ENCODE peak calls at places on chromosomes 13 and 19, in ten cellular contexts. R, M, F, J, N, I, Y, W, D and A are unnamed samples.

GRCh38 chr13:34243396-34243795 is 425.4 kb downstream of the RFC3 start:
- DNase-seq in R (no peak), M (no peak), F (no peak), J (no peak), N (no peak), I (no peak), Y (no peak), W (no peak), D (no peak), A (no peak)

GRCh38 chr13:51999525-51999924 is 11.7 kb downstream of the ATP7B start:
- DNase-seq in R (no peak), M (no peak), F (no peak), J (no peak), N (no peak), I (no peak), Y (no peak), W (no peak), D (no peak), A (peak)

GRCh38 chr19:4829001-4829712 is 2.4 kb downstream of the TICAM1 start:
- DNase-seq in R (no peak), M (no peak), F (no peak), J (no peak), N (peak), I (no peak), Y (no peak), W (no peak), D (no peak), A (no peak)

GRCh38 chr19:30420881-30421280 is 48.7 kb downstream of the ZNF536 start:
- DNase-seq in R (no peak), M (no peak), F (no peak), J (no peak), N (no peak), I (no peak), Y (no peak), W (no peak), D (peak), A (no peak)

GRCh38 chr19:2703077-2703437 is 563 bp upstream of the GNG7 start:
- DNase-seq in R (no peak), M (no peak), F (no peak), J (no peak), N (no peak), I (no peak), Y (no peak), W (no peak), D (no peak), A (no peak)

GRCh38 chr13:65275838-65276630 is 1954.1 kb downstream of the PCDH9 start:
- DNase-seq in R (no peak), M (no peak), F (no peak), J (peak), N (no peak), I (no peak), Y (no peak), W (no peak), D (no peak), A (no peak)

GRCh38 chr13:22812793-22813192 is 368.0 kb upstream of the SGCG start:
- DNase-seq in R (no peak), M (no peak), F (peak), J (peak), N (no peak), I (peak), Y (peak), W (no peak), D (no peak), A (peak)

GRCh38 chr19:17243340-17243853 is 2.3 kb downstream of the NR2F6 start:
- DNase-seq in R (no peak), M (no peak), F (peak), J (no peak), N (no peak), I (no peak), Y (no peak), W (no peak), D (no peak), A (no peak)

GRCh38 chr13:44746690-44747089 is 170.6 kb upstream of the TSC22D1 start:
- DNase-seq in R (no peak), M (no peak), F (peak), J (no peak), N (no peak), I (no peak), Y (no peak), W (no peak), D (no peak), A (no peak)

GRCh38 chr13:42041684-42042035 is 6.8 kb upstream of the DGKH start:
- DNase-seq in R (peak), M (no peak), F (peak), J (peak), N (peak), I (peak), Y (peak), W (no peak), D (peak), A (peak)

GRCh38 chr19:30227661-30228112 is 144.5 kb upstream of the ZNF536 start:
- DNase-seq in R (peak), M (no peak), F (peak), J (peak), N (peak), I (peak), Y (peak), W (no peak), D (peak), A (peak)

GRCh38 chr13:28636677-28637317 is 22.1 kb upstream of the POMP start:
- DNase-seq in R (peak), M (no peak), F (peak), J (peak), N (peak), I (peak), Y (peak), W (peak), D (no peak), A (peak)

GRCh38 chr13:48403151-48403631 is 9.7 kb downstream of the LPAR6 start:
- DNase-seq in R (no peak), M (no peak), F (no peak), J (no peak), N (no peak), I (no peak), Y (peak), W (no peak), D (no peak), A (no peak)

GRCh38 chr19:30450101-30450500 is 77.9 kb downstream of the ZNF536 start:
- DNase-seq in R (peak), M (no peak), F (peak), J (no peak), N (no peak), I (no peak), Y (peak), W (peak), D (no peak), A (peak)

GRCh38 chr13:35703061-35703460 is 226.6 kb upstream of the MAB21L1 start:
- DNase-seq in R (no peak), M (no peak), F (no peak), J (no peak), N (no peak), I (no peak), Y (no peak), W (no peak), D (no peak), A (no peak)

GRCh38 chr19:46579286-46579944 is 21.7 kb upstream of the CALM3 start:
- DNase-seq in R (no peak), M (no peak), F (no peak), J (peak), N (peak), I (no peak), Y (no peak), W (no peak), D (peak), A (peak)

GRCh38 chr19:38739440-38740251 is 4.6 kb downstream of the CAPN12 start:
- DNase-seq in R (no peak), M (no peak), F (no peak), J (peak), N (no peak), I (no peak), Y (no peak), W (no peak), D (no peak), A (no peak)

GRCh38 chr13:30216111-30216510 is 91.2 kb downstream of the KATNAL1 start:
- DNase-seq in R (peak), M (no peak), F (no peak), J (no peak), N (no peak), I (no peak), Y (no peak), W (no peak), D (no peak), A (no peak)

GRCh38 chr19:4518345-4519171 is at the start of gene PLIN4:
- DNase-seq in R (peak), M (no peak), F (no peak), J (peak), N (no peak), I (no peak), Y (peak), W (peak), D (no peak), A (peak)

GRCh38 chr13:34738251-34739170 is 203.6 kb upstream of the NBEA start:
- DNase-seq in R (no peak), M (no peak), F (no peak), J (no peak), N (no peak), I (no peak), Y (peak), W (no peak), D (no peak), A (no peak)

GRCh38 chr19:49681830-49682229 is 4.8 kb downstream of the PRMT1 start:
- DNase-seq in R (no peak), M (no peak), F (peak), J (no peak), N (no peak), I (no peak), Y (no peak), W (no peak), D (no peak), A (no peak)

GRCh38 chr13:39822437-39822836 is 167.0 kb downstream of the COG6 start:
- DNase-seq in R (no peak), M (no peak), F (no peak), J (no peak), N (no peak), I (no peak), Y (no peak), W (no peak), D (no peak), A (no peak)

GRCh38 chr13:60335531-60335930 is 61.5 kb upstream of the TDRD3 start:
- DNase-seq in R (no peak), M (no peak), F (no peak), J (peak), N (no peak), I (no peak), Y (peak), W (no peak), D (no peak), A (no peak)

GRCh38 chr13:67977081-67977480 is 746.9 kb upstream of the PCDH9 start:
- DNase-seq in R (no peak), M (no peak), F (no peak), J (no peak), N (no peak), I (no peak), Y (no peak), W (no peak), D (no peak), A (no peak)

GRCh38 chr19:49222011-49222410 is 64.4 kb downstream of the TRPM4 start:
- DNase-seq in R (no peak), M (no peak), F (no peak), J (no peak), N (no peak), I (no peak), Y (no peak), W (no peak), D (no peak), A (no peak)

GRCh38 chr19:49850487-49851342 is at the start of gene PTOV1:
- DNase-seq in R (peak), M (no peak), F (peak), J (peak), N (peak), I (peak), Y (peak), W (peak), D (peak), A (peak)

GRCh38 chr19:50399368-50399745 is 15.2 kb downstream of the POLD1 start:
- DNase-seq in R (no peak), M (no peak), F (no peak), J (no peak), N (no peak), I (no peak), Y (no peak), W (no peak), D (no peak), A (no peak)

GRCh38 chr13:40445557-40445990 is 220.9 kb downstream of the FOXO1 start:
- DNase-seq in R (no peak), M (no peak), F (peak), J (no peak), N (peak), I (peak), Y (peak), W (no peak), D (no peak), A (no peak)

GRCh38 chr13:26707122-26708006 is 53.2 kb downstream of the GPR12 start:
- DNase-seq in R (peak), M (no peak), F (peak), J (peak), N (peak), I (no peak), Y (peak), W (no peak), D (no peak), A (peak)

GRCh38 chr19:32921624-32922023 is 50.1 kb downstream of the CEP89 start:
- DNase-seq in R (no peak), M (no peak), F (no peak), J (no peak), N (no peak), I (no peak), Y (no peak), W (no peak), D (no peak), A (no peak)

GRCh38 chr13:43783820-43784219 is 3.0 kb downstream of the ENOX1 start:
- DNase-seq in R (no peak), M (no peak), F (no peak), J (peak), N (peak), I (no peak), Y (peak), W (no peak), D (no peak), A (no peak)

GRCh38 chr19:2202366-2202765 is 33.8 kb downstream of the PLEKHJ1 start:
- DNase-seq in R (no peak), M (no peak), F (no peak), J (no peak), N (no peak), I (no peak), Y (no peak), W (no peak), D (no peak), A (no peak)

GRCh38 chr13:114102521-114103288 is 29.7 kb downstream of the RASA3 start:
- DNase-seq in R (peak), M (no peak), F (peak), J (no peak), N (no peak), I (peak), Y (no peak), W (no peak), D (peak), A (no peak)

GRCh38 chr13:114101831-114102520 is 30.4 kb downstream of the RASA3 start:
- DNase-seq in R (no peak), M (no peak), F (no peak), J (no peak), N (no peak), I (peak), Y (no peak), W (no peak), D (no peak), A (no peak)

GRCh38 chr13:114099918-114100445 is 32.4 kb downstream of the RASA3 start:
- DNase-seq in R (peak), M (no peak), F (peak), J (peak), N (no peak), I (no peak), Y (peak), W (no peak), D (peak), A (no peak)

GRCh38 chr13:114100446-114101320 is 31.7 kb downstream of the RASA3 start:
- DNase-seq in R (peak), M (no peak), F (peak), J (no peak), N (peak), I (peak), Y (peak), W (no peak), D (peak), A (no peak)

GRCh38 chr13:114101325-114101821 is 31.1 kb downstream of the RASA3 start:
- DNase-seq in R (peak), M (no peak), F (peak), J (no peak), N (no peak), I (peak), Y (no peak), W (no peak), D (peak), A (no peak)
- TF ChIP-seq CTCF in R (no peak), M (no peak), F (no peak), J (no peak), N (no peak), I (no peak), Y (no peak), W (no peak), D (no peak), A (no peak)

DNA sequence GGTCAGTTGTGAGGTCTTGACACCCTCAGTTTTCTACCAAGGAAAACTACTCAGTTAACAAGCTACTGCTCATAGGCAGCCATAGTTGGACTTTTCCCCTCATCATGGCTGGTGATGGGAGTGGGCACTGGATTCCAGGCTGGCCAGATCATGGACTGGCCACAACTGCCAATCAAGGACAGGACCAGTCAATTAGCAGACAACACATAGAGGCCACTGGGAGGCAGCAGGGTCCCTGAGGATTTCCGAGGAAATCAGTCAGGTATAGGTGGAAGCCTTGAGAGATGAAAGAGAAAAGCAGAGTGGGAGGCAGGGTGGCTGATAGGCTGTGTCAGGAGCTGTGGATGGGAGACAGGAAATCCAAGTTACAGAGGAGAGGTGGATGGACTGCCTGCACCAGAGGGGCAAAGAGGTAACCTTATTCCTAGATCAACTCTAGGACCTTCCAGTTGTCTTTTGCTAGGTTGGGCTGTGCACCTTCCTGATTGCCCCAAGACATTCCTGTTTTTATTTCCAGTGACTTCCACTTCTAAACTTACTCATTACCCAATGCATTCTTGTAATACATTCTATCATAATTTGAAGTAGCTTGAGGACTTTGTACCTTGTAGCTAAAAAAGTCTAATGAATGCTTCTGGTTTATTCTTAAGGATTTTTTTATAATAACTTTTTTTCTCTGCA is 361.8 kb downstream of the KCNRG start:
- DNase-seq in R (peak), M (no peak), F (no peak), J (no peak), N (no peak), I (no peak), Y (no peak), W (no peak), D (no peak), A (no peak)
- TF ChIP-seq CTCF in R (no peak), M (no peak), F (no peak), J (no peak), N (no peak), I (no peak), Y (no peak), W (no peak), D (no peak), A (no peak)

GRCh38 chr13:101474419-101474957 is 22.0 kb downstream of the ITGBL1 start:
- DNase-seq in R (peak), M (peak), F (peak), J (peak), N (no peak), I (peak), Y (peak), W (peak), D (no peak), A (no peak)
- TF ChIP-seq CTCF in R (no peak), M (peak), F (peak), J (peak), N (no peak), I (peak), Y (peak), W (peak), D (no peak), A (no peak)

DNA sequence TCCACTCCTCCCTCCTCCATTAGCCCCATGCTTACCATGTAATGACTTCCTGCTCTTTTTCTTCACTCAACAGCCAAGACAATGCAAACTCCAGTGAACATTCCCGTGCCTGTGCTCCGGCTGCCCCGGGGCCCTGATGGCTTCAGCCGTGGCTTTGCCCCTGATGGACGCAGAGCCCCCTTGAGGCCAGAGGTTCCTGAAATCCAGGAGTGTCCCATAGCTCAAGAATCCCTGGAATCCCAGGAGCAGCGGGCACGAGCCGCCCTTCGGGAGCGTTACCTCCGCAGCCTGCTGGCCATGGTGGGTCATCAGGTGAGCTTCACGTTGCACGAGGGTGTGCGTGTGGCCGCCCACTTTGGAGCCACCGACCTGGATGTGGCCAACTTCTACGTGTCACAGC is 2.9 kb upstream of the PPP1R37 start:
- DNase-seq in R (peak), M (no peak), F (no peak), J (no peak), N (no peak), I (no peak), Y (no peak), W (no peak), D (no peak), A (no peak)
- TF ChIP-seq CTCF in R (peak), M (no peak), F (no peak), J (no peak), N (no peak), I (no peak), Y (no peak), W (no peak), D (no peak), A (no peak)

GRCh38 chr19:16066611-16067104 is 9.6 kb upstream of the TPM4 start:
- DNase-seq in R (no peak), M (no peak), F (peak), J (peak), N (peak), I (no peak), Y (peak), W (no peak), D (peak), A (peak)
- TF ChIP-seq CTCF in R (no peak), M (peak), F (peak), J (peak), N (peak), I (peak), Y (peak), W (peak), D (no peak), A (peak)

DNA sequence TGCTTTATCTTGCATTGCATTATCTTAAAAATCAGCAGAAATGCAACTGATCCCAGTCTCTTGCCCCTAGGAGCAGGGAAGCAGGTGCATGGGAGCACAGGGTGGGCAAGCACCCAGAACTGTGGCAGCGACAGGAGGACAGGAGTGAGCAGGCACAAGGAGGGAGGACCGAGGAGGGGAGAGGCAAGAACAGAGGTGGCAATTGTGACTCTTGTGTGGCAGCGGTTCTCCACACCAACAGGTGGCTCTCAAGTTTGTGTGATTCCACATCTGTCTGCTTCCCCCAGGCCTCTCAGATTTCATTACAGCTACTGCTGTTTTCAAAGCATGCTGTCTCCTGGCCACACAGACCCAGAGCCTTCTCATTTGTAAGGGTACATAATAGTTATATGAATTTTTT is 108.6 kb downstream of the STK24 start:
- DNase-seq in R (no peak), M (no peak), F (no peak), J (no peak), N (no peak), I (no peak), Y (no peak), W (no peak), D (no peak), A (no peak)
- TF ChIP-seq CTCF in R (no peak), M (no peak), F (no peak), J (no peak), N (no peak), I (no peak), Y (no peak), W (no peak), D (no peak), A (no peak)

GRCh38 chr19:8593931-8594330 is 16.6 kb downstream of the ADAMTS10 start:
- DNase-seq in R (no peak), M (no peak), F (no peak), J (peak), N (no peak), I (no peak), Y (peak), W (no peak), D (no peak), A (no peak)
- TF ChIP-seq CTCF in R (no peak), M (no peak), F (peak), J (peak), N (no peak), I (peak), Y (peak), W (peak), D (no peak), A (peak)